ENCODE peak calls at places on chromosome 20, in four cellular contexts. Y, Q, B and H are unnamed samples.

GRCh38 chr20:36352843-36353553 is 46.9 kb downstream of the DLGAP4 start:
- DNase-seq in Y (no peak), Q (no peak), B (no peak), H (no peak)

GRCh38 chr20:21389368-21389767 is 8.0 kb downstream of the NKX2-4 start:
- DNase-seq in Y (no peak), Q (no peak), B (no peak), H (no peak)

GRCh38 chr20:23954008-23954745 is 34.4 kb downstream of the GGTLC1 start:
- DNase-seq in Y (no peak), Q (no peak), B (no peak), H (no peak)

GRCh38 chr20:56403465-56403864 is 8.6 kb upstream of the CASS4 start:
- DNase-seq in Y (no peak), Q (no peak), B (no peak), H (no peak)

GRCh38 chr20:61041481-61041880 is 210.6 kb upstream of the CDH4 start:
- DNase-seq in Y (no peak), Q (no peak), B (no peak), H (no peak)

GRCh38 chr20:50048420-50049166 is 64.4 kb downstream of the UBE2V1 start:
- DNase-seq in Y (no peak), Q (no peak), B (no peak), H (no peak)

GRCh38 chr20:62466071-62466760 is 9.6 kb downstream of the GATA5 start:
- DNase-seq in Y (no peak), Q (no peak), B (no peak), H (no peak)

GRCh38 chr20:44966030-44966961 is at the start of gene STK4:
- DNase-seq in Y (peak; percentile 94), Q (peak; percentile 93), B (peak; percentile 66), H (peak; percentile 95)

GRCh38 chr20:32277361-32278198 is at the start of gene KIF3B:
- DNase-seq in Y (peak; percentile 79), Q (peak; percentile 75), B (peak; percentile 58), H (peak; percentile 89)

GRCh38 chr20:60224914-60225313 is 266.7 kb downstream of the CDH26 start:
- DNase-seq in Y (peak; percentile 32), Q (no peak), B (no peak), H (no peak)

GRCh38 chr20:48965189-48965910 is 43.8 kb downstream of the ARFGEF2 start:
- DNase-seq in Y (no peak), Q (no peak), B (no peak), H (no peak)

GRCh38 chr20:17177341-17177740 is 49.5 kb upstream of the PCSK2 start:
- DNase-seq in Y (no peak), Q (no peak), B (no peak), H (no peak)

GRCh38 chr20:34115232-34115631 is 3.2 kb upstream of the EIF2S2 start:
- DNase-seq in Y (no peak), Q (no peak), B (no peak), H (no peak)

GRCh38 chr20:17956099-17956685 is 12.4 kb downstream of the SNX5 start:
- DNase-seq in Y (no peak), Q (no peak), B (no peak), H (no peak)

GRCh38 chr20:32153771-32154170 is 44.3 kb downstream of the TM9SF4 start:
- DNase-seq in Y (no peak), Q (no peak), B (no peak), H (no peak)

GRCh38 chr20:37990571-37991151 is 42.6 kb downstream of the TTI1 start:
- DNase-seq in Y (peak; percentile 93), Q (no peak), B (no peak), H (peak; percentile 51)

GRCh38 chr20:63206878-63207277 is 9.1 kb downstream of the YTHDF1 start:
- DNase-seq in Y (peak; percentile 26), Q (no peak), B (no peak), H (no peak)

GRCh38 chr20:40698281-40698680 is 9.2 kb upstream of the MAFB start:
- DNase-seq in Y (no peak), Q (no peak), B (no peak), H (no peak)

GRCh38 chr20:13913517-13913916 is 76.9 kb downstream of the SEL1L2 start:
- DNase-seq in Y (no peak), Q (no peak), B (no peak), H (no peak)

GRCh38 chr20:58038123-58038654 is 190.3 kb downstream of the ANKRD60 start:
- DNase-seq in Y (no peak), Q (no peak), B (no peak), H (no peak)

GRCh38 chr20:9966966-9967365 is 67.8 kb upstream of the ANKEF1 start:
- DNase-seq in Y (peak; percentile 34), Q (no peak), B (no peak), H (no peak)

GRCh38 chr20:57618091-57618765 is 2.0 kb downstream of the ZBP1 start:
- DNase-seq in Y (peak; percentile 61), Q (no peak), B (no peak), H (peak; percentile 86)

GRCh38 chr20:6718660-6719059 is 48.8 kb upstream of the BMP2 start:
- DNase-seq in Y (peak; percentile 86), Q (no peak), B (no peak), H (no peak)

GRCh38 chr20:46342045-46342378 is 33.7 kb upstream of the CDH22 start:
- DNase-seq in Y (no peak), Q (no peak), B (no peak), H (no peak)

GRCh38 chr20:10619427-10619826 is 54.4 kb downstream of the JAG1 start:
- DNase-seq in Y (peak; percentile 84), Q (no peak), B (no peak), H (peak; percentile 66)

GRCh38 chr20:17345321-17345720 is 118.5 kb downstream of the PCSK2 start:
- DNase-seq in Y (no peak), Q (no peak), B (no peak), H (no peak)

GRCh38 chr20:23078351-23078993 is 7.7 kb downstream of the CD93 start:
- DNase-seq in Y (peak; percentile 10), Q (no peak), B (no peak), H (no peak)

GRCh38 chr20:15387228-15387627 is 1049.8 kb upstream of the FLRT3 start:
- DNase-seq in Y (no peak), Q (no peak), B (no peak), H (no peak)

GRCh38 chr20:45114465-45115385 is at the start of gene WFDC5:
- DNase-seq in Y (no peak), Q (no peak), B (no peak), H (no peak)

GRCh38 chr20:62433655-62434054 is 6.3 kb upstream of the RBBP8NL start:
- DNase-seq in Y (no peak), Q (no peak), B (no peak), H (no peak)

GRCh38 chr20:17873410-17874270 is 95.0 kb downstream of the SNX5 start:
- DNase-seq in Y (peak; percentile 57), Q (no peak), B (no peak), H (peak; percentile 47)

GRCh38 chr20:46934746-46935283 is 40.2 kb downstream of the EYA2 start:
- DNase-seq in Y (no peak), Q (no peak), B (no peak), H (no peak)

GRCh38 chr20:61500791-61501321 is 248.8 kb downstream of the CDH4 start:
- DNase-seq in Y (no peak), Q (no peak), B (no peak), H (no peak)

GRCh38 chr20:52031574-52032303 is 159.8 kb downstream of the ZFP64 start:
- DNase-seq in Y (peak; percentile 79), Q (no peak), B (peak; percentile 78), H (peak; percentile 55)

GRCh38 chr20:9838035-9838377 is 870 bp downstream of the PAK5 start:
- DNase-seq in Y (no peak), Q (no peak), B (no peak), H (no peak)

GRCh38 chr20:45969712-45970634 is 2.0 kb downstream of the ZNF335 start:
- DNase-seq in Y (peak; percentile 62), Q (no peak), B (peak; percentile 26), H (peak; percentile 58)

GRCh38 chr20:35000311-35000921 is 44.7 kb downstream of the MYH7B start:
- DNase-seq in Y (no peak), Q (no peak), B (no peak), H (no peak)

GRCh38 chr20:5513975-5514516 is 197.3 kb upstream of the PROKR2 start:
- DNase-seq in Y (peak; percentile 54), Q (no peak), B (no peak), H (peak; percentile 95)

GRCh38 chr20:4699957-4700356 is 21.8 kb upstream of the PRND start:
- DNase-seq in Y (no peak), Q (no peak), B (no peak), H (no peak)